ENCODE peak calls at places on chromosomes 13 and 19, in four cellular contexts. K is esophagus squamous epithelium, Q is heart right ventricle, S is astrocyte. B is an unnamed sample.

GRCh38 chr13:107095876-107096275 is 527.9 kb upstream of the ARGLU1 start:
- DNase-seq in K (no peak), Q (no peak), S (no peak), B (no peak)

GRCh38 chr13:50691682-50692263 is 151.7 kb downstream of the DLEU7 start:
- DNase-seq in K (no peak), Q (no peak), S (peak; percentile 49), B (no peak)

GRCh38 chr13:24127116-24127631 is 33.3 kb upstream of the SPATA13 start:
- DNase-seq in K (no peak), Q (no peak), S (no peak), B (no peak)

GRCh38 chr13:94115054-94115453 is 364.4 kb downstream of the DCT start:
- DNase-seq in K (no peak), Q (no peak), S (no peak), B (no peak)

GRCh38 chr19:37505958-37506386 is 767 bp upstream of the ZNF793 start:
- DNase-seq in K (no peak), Q (no peak), S (no peak), B (no peak)

GRCh38 chr13:41294914-41295313 is 16.2 kb upstream of the NAA16 start:
- DNase-seq in K (no peak), Q (no peak), S (no peak), B (no peak)

GRCh38 chr19:956747-957451 is 27.2 kb upstream of the WDR18 start:
- DNase-seq in K (no peak), Q (no peak), S (peak; percentile 52), B (no peak)

GRCh38 chr13:35646061-35646774 is 169.7 kb upstream of the MAB21L1 start:
- DNase-seq in K (no peak), Q (no peak), S (no peak), B (no peak)

GRCh38 chr19:10368101-10368803 is 12.1 kb downstream of the TYK2 start:
- DNase-seq in K (no peak), Q (no peak), S (no peak), B (no peak)

GRCh38 chr19:5137114-5137513 is 168.2 kb downstream of the KDM4B start:
- DNase-seq in K (no peak), Q (no peak), S (no peak), B (no peak)

GRCh38 chr19:3243851-3244700 is 19.6 kb downstream of the CELF5 start:
- DNase-seq in K (no peak), Q (peak; percentile 31), S (peak; percentile 47), B (peak; percentile 45)

GRCh38 chr19:33254245-33254824 is 28.7 kb upstream of the SLC7A10 start:
- DNase-seq in K (no peak), Q (no peak), S (no peak), B (peak; percentile 95)

DNA sequence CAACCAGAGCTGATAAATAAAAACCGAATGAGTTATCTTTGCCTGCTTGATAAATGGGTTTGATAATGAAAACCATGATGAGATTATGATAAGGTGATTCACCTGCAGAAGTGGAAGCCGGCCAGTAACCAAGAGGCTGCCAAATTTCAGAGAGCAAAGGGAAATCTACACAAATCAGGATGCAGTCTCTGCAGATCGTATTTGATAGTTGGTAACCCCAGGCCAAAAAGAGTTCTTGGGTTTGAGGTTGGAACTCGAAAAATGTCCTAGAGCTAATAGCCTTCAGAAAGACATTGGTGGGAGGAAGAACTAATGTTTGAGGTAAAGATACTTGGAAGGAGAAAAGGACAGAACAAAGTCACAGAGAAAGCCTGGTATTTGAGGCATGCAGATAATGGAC is 9.6 kb upstream of the LATS2 start:
- DNase-seq in K (no peak), Q (no peak), S (peak; percentile 72), B (no peak)
- H3K27ac ChIP-seq in K (no peak overlapping the region), Q (no peak overlapping the region), S (no peak overlapping the region), B (no peak overlapping the region)

GRCh38 chr19:50804420-50805272 is 14.4 kb downstream of the ACP4 start:
- DNase-seq in K (peak; percentile 90), Q (peak; percentile 99), S (peak; percentile 96), B (peak; percentile 98)
- H3K4me3 ChIP-seq in K (peak overlapping the region; percentile 99), Q (peak overlapping the region; percentile 90), S (peak overlapping the region; percentile 93), B (peak overlapping the region; percentile 84)

GRCh38 chr13:67148219-67148583 is 81.9 kb downstream of the PCDH9 start:
- DNase-seq in K (no peak), Q (no peak), S (peak; percentile 55), B (no peak)
- H3K27ac ChIP-seq in K (no peak overlapping the region), Q (peak overlapping the region; percentile 81), S (peak overlapping the region; percentile 83), B (no peak overlapping the region)

GRCh38 chr19:28285078-28285477 is 927.9 kb downstream of the UQCRFS1 start:
- DNase-seq in K (no peak), Q (no peak), S (no peak), B (no peak)
- H3K4me3 ChIP-seq in K (no peak overlapping the region), Q (no peak overlapping the region), S (no peak overlapping the region), B (no peak overlapping the region)

DNA sequence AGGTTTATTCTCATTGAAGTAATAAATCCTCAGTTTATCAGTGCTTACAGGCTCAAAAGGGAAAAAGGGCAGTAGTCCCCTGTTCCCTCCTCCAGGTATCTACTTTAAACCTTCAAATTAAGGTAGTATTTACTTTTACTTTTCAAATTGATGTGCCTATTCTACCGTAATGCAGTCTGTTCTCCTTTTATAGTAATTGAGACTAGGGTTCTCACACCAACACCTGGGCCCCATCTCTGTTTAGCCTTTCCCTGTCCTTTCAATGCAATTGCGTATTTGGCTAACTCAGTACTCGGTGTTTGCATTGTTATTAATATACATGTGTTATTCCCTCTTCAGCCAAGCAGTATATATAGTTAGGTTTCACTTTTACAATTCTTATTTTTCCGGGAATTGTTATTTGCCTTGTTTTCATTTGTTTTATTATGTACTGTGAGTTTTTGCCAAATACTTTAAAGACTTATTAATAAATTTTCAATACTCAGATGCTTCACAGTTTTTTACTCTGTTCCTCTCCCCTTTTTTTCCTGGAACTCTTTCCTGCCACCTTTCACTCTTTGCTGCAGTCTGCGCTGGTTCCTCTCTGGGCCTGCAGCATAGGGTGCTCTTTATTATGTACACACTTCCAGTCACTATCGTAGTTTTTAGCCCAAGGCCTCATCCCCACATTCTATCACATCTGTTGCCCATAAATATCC is 30.3 kb downstream of the USPL1 start:
- DNase-seq in K (no peak), Q (no peak), S (no peak), B (no peak)
- H3K27ac ChIP-seq in K (no peak overlapping the region), Q (no peak overlapping the region), S (no peak overlapping the region), B (no peak overlapping the region)

DNA sequence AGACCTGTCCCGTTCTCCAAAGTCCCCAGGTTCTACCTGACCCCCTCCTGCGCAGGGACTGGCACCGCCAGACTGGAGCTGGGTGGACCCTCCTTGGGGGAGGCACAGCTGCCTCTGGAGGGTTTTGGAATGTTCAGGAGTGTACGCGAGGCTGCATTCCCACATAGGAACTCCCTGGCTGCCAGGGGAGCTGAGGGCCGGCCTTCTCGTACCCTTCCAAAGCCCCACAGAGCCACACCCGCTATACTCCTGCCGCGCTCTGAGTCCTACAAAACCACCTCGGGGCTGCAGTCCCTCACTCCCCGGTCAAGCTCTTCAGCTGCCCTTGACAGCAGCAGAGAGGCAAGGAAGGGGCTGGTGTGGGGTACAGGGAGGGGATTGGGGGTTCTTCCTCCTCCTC is 484 bp upstream of the MUC16 start:
- DNase-seq in K (no peak), Q (no peak), S (no peak), B (no peak)
- H3K4me3 ChIP-seq in K (no peak overlapping the region), Q (no peak overlapping the region), S (no peak overlapping the region), B (no peak overlapping the region)

DNA sequence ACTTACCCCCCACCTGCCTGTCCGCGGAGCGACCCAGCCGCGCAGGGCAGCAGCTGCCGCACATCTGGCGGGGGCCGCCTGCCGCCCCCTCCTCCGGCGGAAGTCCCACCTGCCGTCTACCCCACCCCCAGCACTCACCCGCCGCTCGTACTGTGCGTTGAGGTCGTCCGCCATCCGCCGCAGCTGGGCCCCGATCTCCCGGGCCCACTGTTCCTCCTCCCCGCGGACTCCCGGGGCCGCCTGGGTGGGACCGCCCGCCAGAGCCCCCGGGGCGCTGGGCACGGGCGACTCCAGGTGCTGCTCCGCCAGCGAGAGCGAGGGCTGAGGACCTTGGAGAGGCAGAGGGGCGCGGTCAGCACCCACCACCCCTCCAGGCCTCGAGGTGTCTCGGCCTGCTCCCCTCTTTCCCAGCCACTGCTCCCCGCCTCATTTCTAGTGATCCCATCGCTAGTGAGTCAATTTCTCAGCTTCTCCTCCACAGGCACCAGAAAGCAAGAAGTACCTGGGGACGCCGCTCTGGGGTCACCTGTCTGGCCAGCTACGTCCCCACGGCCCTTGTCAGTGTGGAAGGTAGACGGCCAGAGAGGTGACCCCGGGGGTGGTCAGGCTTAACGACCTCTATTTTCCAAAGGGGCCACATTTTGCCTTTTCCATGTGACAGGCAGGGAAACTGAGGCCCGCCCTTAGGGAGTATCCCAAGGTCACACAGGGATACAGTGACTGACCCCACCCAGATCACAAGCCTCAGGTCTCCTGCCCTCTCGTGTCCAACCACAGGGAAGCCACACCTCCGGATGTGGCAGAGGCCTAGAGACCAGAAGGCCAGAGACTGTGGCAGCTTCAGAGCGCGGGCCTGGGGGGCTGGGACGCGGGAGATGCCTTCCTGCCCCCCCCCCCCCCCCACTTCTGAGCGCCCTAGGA is 4.3 kb downstream of the BBC3 start:
- DNase-seq in K (no peak), Q (peak; percentile 90), S (peak; percentile 47), B (peak; percentile 89)
- H3K27ac ChIP-seq in K (peak overlapping the region; percentile 98), Q (peak overlapping the region; percentile 100), S (peak overlapping the region; percentile 91), B (peak overlapping the region; percentile 80)

GRCh38 chr19:6586726-6587092 is 4.2 kb downstream of the CD70 start:
- DNase-seq in K (no peak), Q (no peak), S (no peak), B (no peak)
- H3K4me3 ChIP-seq in K (no peak overlapping the region), Q (no peak overlapping the region), S (peak overlapping the region; percentile 25), B (peak overlapping the region; percentile 5)

DNA sequence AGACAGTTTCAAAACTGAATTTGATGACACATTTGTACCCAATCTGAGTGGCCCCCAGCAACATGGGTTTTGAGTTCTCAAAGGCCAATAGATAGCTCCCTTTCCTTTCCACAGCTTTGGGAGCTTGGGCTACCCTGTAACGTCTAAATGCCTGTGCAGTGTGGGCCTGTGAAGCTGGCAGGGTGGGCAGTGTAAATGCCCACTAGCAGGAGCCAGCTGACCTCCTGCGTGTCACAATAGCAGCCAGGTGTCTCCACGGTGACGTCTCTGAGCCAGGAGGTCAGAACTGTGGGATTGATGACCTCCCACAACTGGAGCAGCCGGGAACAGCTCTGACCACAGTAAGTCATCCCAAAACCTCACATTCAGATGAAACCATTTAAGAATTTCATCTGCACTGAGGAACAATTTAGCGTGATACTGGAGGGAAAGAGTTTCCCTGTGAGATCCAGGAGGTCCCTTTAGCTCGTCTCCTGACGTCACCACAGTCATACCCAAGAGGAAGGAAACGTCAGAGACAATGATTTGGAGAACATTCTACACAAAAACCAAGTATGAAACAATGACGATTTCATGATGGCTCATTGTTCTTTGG is at the start of gene IPO5:
- DNase-seq in K (no peak), Q (no peak), S (peak; percentile 96), B (no peak)
- H3K27ac ChIP-seq in K (no peak within 1 kb of the TSS), Q (no peak within 1 kb of the TSS), S (peak within 1 kb of the TSS; percentile 34), B (no peak within 1 kb of the TSS)